ENCODE peak calls at places on chromosomes 2 and 18, in five cellular contexts. W is vagina; M is RWPE1; O is CD8-positive, alpha-beta T cell; T is effector memory CD4-positive, alpha-beta T cell. R is an unnamed sample.

GRCh38 chr2:134621939-134622705 is 96.7 kb downstream of the TMEM163 start:
- DNase-seq in W (no peak), M (no peak), O (no peak), T (no peak), R (no peak)

GRCh38 chr18:32339062-32339461 is 131.6 kb downstream of the GAREM1 start:
- DNase-seq in W (no peak), M (no peak), O (no peak), T (no peak), R (no peak)

GRCh38 chr2:17615728-17616351 is 75.3 kb downstream of the VSNL1 start:
- DNase-seq in M (peak; percentile 40), T (no peak), W (no peak), O (no peak), R (no peak)

GRCh38 chr2:74497777-74498499 is 1.5 kb downstream of the LBX2 start:
- DNase-seq in M (no peak), T (no peak), O (no peak), W (no peak), R (peak; percentile 22)

GRCh38 chr18:37532917-37533316 is 32.7 kb downstream of the CELF4 start:
- DNase-seq in O (no peak), W (no peak), M (no peak), T (no peak), R (no peak)

GRCh38 chr2:196239622-196240587 is 68.5 kb upstream of the STK17B start:
- DNase-seq in T (peak; percentile 73), W (no peak), O (peak; percentile 84), M (peak; percentile 59), R (peak; percentile 64)

GRCh38 chr2:101969723-101970122 is 22.0 kb upstream of the IL1R2 start:
- DNase-seq in T (no peak), O (no peak), M (no peak), W (no peak), R (no peak)

GRCh38 chr2:228180126-228181097 is 1.1 kb downstream of the SPHKAP start:
- DNase-seq in M (no peak), O (no peak), W (no peak), T (no peak), R (no peak)

GRCh38 chr2:120245520-120245835 is 7.2 kb upstream of the RALB start:
- DNase-seq in O (no peak), T (no peak), W (no peak), M (no peak), R (no peak)

GRCh38 chr2:36965751-36966369 is 476 bp downstream of the STRN start:
- DNase-seq in T (no peak), O (peak; percentile 51), W (peak; percentile 88), M (peak; percentile 50), R (no peak)

GRCh38 chr2:15732341-15733077 is 140.8 kb downstream of the DDX1 start:
- DNase-seq in T (no peak), W (no peak), O (no peak), M (no peak), R (no peak)

GRCh38 chr2:239465017-239466001 is 64.5 kb upstream of the HDAC4 start:
- DNase-seq in M (peak; percentile 96), O (no peak), W (peak; percentile 86), T (no peak), R (no peak)

GRCh38 chr2:160132761-160133160 is 67.3 kb downstream of the ITGB6 start:
- DNase-seq in O (no peak), W (no peak), T (no peak), M (no peak), R (no peak)

GRCh38 chr2:98952971-98953370 is 16.9 kb upstream of the CRACDL start:
- DNase-seq in W (no peak), O (no peak), T (no peak), M (no peak), R (no peak)

GRCh38 chr18:46324556-46324955 is 220.4 kb downstream of the HAUS1 start:
- DNase-seq in T (no peak), M (peak; percentile 58), O (no peak), W (no peak), R (no peak)

GRCh38 chr2:160876029-160876428 is 284.2 kb upstream of the TANK start:
- DNase-seq in O (no peak), M (no peak), W (no peak), T (no peak), R (no peak)

GRCh38 chr2:28355521-28356094 is 37.0 kb upstream of the FOSL2 start:
- DNase-seq in T (no peak), M (no peak), W (no peak), O (no peak), R (no peak)

GRCh38 chr2:127324635-127325034 is 30.7 kb upstream of the ERCC3 start:
- DNase-seq in O (no peak), W (no peak), M (peak; percentile 56), T (no peak), R (no peak)

GRCh38 chr18:2223394-2223793 is 347.9 kb downstream of the METTL4 start:
- DNase-seq in W (no peak), T (no peak), O (no peak), M (no peak), R (no peak)

GRCh38 chr2:195612515-195613495 is 44.2 kb upstream of the SLC39A10 start:
- DNase-seq in M (peak; percentile 72), O (no peak), T (no peak), W (no peak), R (no peak)

GRCh38 chr18:23237524-23238151 is 102.4 kb downstream of the CABLES1 start:
- DNase-seq in M (peak; percentile 27), T (peak; percentile 5), W (no peak), O (peak; percentile 63), R (peak; percentile 11)

GRCh38 chr2:138023298-138023697 is 59.0 kb downstream of the HNMT start:
- DNase-seq in M (no peak), O (no peak), T (no peak), W (no peak), R (no peak)

GRCh38 chr2:215366440-215367032 is 54.7 kb downstream of the ATIC start:
- DNase-seq in M (no peak), O (no peak), W (no peak), T (no peak), R (no peak)

GRCh38 chr18:57737661-57738060 is 65.5 kb downstream of the ATP8B1 start:
- DNase-seq in O (no peak), W (peak; percentile 94), M (peak; percentile 48), T (no peak), R (no peak)

DNA sequence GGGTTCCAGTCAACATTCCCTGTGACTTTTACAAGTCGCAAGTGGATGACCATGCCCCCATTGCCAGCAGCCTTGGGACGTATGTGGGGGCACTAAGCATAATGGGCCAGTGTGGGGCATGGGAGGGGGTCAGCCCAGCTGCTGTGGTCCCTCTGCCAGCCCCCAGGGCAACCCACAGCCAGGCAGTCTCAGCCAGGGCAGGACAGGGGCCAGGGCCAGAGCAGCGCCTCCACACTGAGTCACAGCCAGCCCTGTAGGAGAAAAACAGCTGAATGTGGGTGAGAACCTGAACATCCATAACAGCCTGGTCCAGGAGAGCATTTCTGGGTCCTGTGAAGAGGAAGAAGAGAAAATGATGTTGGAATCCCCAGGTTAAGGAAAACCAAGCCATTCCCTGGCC is 173.2 kb downstream of the GFPT1 start:
- DNase-seq in M (no peak), W (no peak), O (no peak), T (no peak), R (no peak)
- H3K27ac ChIP-seq in M (no peak overlapping the region), W (peak overlapping the region; percentile 59), O (no peak overlapping the region), T (no peak overlapping the region), R (no peak overlapping the region)

GRCh38 chr18:21141678-21142422 is 30.2 kb upstream of the ROCK1 start:
- DNase-seq in T (no peak), O (no peak), M (no peak), W (no peak), R (no peak)
- H3K27ac ChIP-seq in T (no peak overlapping the region), O (no peak overlapping the region), M (no peak overlapping the region), W (no peak overlapping the region), R (no peak overlapping the region)

DNA sequence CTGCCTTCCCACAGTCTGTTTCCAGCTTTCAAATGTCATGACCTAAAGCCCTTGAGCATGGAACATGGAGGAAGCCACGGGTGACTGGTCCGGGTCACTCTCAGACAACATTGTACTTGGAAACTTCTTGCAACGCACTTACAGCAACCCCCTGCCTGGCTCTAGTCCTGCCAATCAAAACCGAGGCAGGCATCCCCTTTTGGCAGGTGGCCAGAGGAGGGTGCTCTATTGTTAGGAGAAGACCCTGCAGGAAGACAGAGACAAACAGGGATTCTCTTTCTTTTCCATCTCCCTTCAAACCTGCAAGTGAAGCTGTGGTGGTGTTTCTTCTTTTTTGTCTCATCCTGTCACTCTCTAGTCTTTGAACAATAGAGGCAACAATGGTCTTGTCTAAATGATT is 667.2 kb downstream of the ZEB2 start:
- DNase-seq in T (no peak), W (no peak), O (no peak), M (no peak), R (no peak)
- H3K27ac ChIP-seq in T (no peak overlapping the region), W (no peak overlapping the region), O (no peak overlapping the region), M (no peak overlapping the region), R (no peak overlapping the region)

DNA sequence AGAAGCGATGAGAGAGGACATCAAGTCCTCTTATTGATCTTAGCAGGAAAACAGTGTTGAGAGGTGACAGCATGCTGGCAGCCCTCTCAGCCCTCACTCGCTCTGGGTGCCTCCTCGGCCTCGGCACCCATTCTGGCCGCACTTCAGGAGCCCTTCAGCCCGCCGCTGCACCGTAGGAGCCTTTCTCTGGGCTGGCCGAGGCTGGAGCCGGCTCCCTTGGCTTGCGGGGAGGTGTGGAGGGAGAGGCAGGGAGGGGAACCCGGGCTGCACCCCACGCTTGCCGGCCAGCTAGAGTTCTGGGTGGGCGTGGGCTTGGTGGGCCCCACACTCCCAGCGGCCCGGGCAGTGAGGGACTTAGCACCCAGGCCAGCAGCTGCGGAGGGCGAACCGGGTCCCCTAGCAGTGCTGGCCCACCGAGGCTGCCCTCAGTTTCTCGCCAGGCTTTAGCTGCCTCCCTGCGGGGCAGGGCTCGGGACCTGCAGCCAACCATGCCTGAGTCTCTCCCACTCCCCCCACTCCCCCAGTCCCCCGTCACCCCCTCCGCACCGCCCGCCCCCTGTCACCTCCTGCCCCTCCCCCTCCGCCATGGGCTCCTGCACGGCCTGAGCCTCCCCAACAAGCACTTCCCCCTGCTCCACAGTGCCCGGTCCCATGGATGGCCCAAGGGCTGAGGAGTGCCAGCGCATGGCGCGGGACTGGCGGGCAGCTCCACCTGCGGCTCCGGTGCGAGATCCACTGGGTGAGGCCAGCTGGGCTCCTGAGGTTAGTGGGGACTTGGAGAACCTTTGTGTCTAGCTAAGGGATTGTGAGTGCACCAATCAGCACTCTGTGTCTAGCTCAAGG is 8.4 kb downstream of the FAP start:
- DNase-seq in T (no peak), O (no peak), M (no peak), W (no peak), R (no peak)
- H3K27ac ChIP-seq in T (no peak overlapping the region), O (no peak overlapping the region), M (no peak overlapping the region), W (no peak overlapping the region), R (no peak overlapping the region)

DNA sequence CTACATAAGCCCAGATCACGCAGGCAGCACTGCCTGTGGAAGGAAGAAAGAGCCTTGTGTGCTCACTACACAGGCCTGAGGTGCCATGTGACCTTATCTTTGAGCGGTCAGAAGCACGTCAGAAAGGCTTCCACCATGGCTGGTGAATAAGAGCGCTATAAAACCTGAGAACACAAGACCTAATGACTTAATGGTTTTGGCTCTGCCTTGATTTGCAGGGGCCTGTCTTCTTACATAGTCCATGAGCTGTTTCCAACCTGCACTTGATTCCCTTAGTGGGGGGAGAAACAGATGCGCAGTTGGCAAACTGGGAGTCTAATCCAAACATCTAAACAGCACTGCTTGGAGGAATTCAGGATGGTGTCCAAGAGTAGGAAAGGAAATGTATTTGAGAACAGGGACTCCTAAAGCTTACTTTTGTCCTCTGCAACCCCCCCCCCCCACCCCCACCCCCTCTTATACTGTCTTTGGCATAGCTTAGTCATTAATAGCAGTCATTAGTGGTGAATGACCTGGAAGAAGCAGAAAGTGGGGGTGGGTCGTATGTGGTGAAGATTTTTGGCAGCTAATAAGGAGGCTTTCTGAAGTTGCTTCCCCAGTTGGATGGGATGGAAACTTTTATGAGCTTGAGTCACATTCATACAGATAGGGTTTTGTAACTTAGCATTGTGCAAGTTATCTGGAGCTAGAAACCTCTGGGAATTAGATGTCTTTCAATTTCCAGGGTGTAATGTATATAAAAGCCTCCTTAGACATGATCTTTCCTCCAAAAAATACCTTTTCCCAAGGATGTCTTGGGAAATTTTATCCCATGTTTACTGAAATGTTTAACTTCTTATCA is 454.1 kb downstream of the MEIS1 start:
- DNase-seq in T (no peak), M (peak; percentile 65), O (no peak), W (peak; percentile 98), R (no peak)
- H3K27ac ChIP-seq in T (no peak overlapping the region), M (peak overlapping the region; percentile 85), O (no peak overlapping the region), W (peak overlapping the region; percentile 67), R (no peak overlapping the region)